ENCODE peak calls at places on chromosomes 5 and 9, in eight cellular contexts. One of them, this sample, is unnamed.
A peak's percentile ranks its signal among the peaks of the same experiment; 100 is the strongest.

GRCh38 chr5:16546712-16547111 is 70.1 kb downstream of the RETREG1 start:
- DNase-seq in upper lobe of right lung: no peak
- DNase-seq in A549: no peak
- DNase-seq in NCI-H2171 treated with DMSO at 0.1 percent for 48 hours: no peak
- DNase-seq in CD8-positive, alpha-beta memory T cell: no peak
- DNase-seq in fibroblast of the aortic adventitia: no peak
- DNase-seq in activated CD8-positive, alpha-beta T cell treated with anti-CD3 and anti-CD28 coated beads for 36 hours: no peak
- DNase-seq in cerebellum: no peak
- DNase-seq in this sample: no peak

GRCh38 chr5:9269024-9269423 is 276.9 kb downstream of the SEMA5A start:
- DNase-seq in NCI-H2171 treated with DMSO at 0.1 percent for 48 hours: peak; percentile 18
- DNase-seq in CD8-positive, alpha-beta memory T cell: no peak
- DNase-seq in fibroblast of the aortic adventitia: no peak
- DNase-seq in A549: no peak
- DNase-seq in cerebellum: no peak
- DNase-seq in activated CD8-positive, alpha-beta T cell treated with anti-CD3 and anti-CD28 coated beads for 36 hours: no peak
- DNase-seq in upper lobe of right lung: no peak
- DNase-seq in this sample: no peak

GRCh38 chr9:129838707-129839259 is 3.5 kb downstream of the USP20 start:
- DNase-seq in activated CD8-positive, alpha-beta T cell treated with anti-CD3 and anti-CD28 coated beads for 36 hours: peak; percentile 72
- DNase-seq in A549: no peak
- DNase-seq in fibroblast of the aortic adventitia: peak; percentile 56
- DNase-seq in CD8-positive, alpha-beta memory T cell: no peak
- DNase-seq in cerebellum: no peak
- DNase-seq in upper lobe of right lung: no peak
- DNase-seq in NCI-H2171 treated with DMSO at 0.1 percent for 48 hours: no peak
- DNase-seq in this sample: no peak

GRCh38 chr5:153749941-153750340 is 259.5 kb downstream of the GRIA1 start:
- DNase-seq in CD8-positive, alpha-beta memory T cell: no peak
- DNase-seq in NCI-H2171 treated with DMSO at 0.1 percent for 48 hours: peak; percentile 2
- DNase-seq in cerebellum: no peak
- DNase-seq in A549: no peak
- DNase-seq in upper lobe of right lung: no peak
- DNase-seq in fibroblast of the aortic adventitia: no peak
- DNase-seq in activated CD8-positive, alpha-beta T cell treated with anti-CD3 and anti-CD28 coated beads for 36 hours: no peak
- DNase-seq in this sample: no peak

GRCh38 chr9:116390306-116391228 is 237.0 kb downstream of the PAPPA start:
- DNase-seq in A549: no peak
- DNase-seq in activated CD8-positive, alpha-beta T cell treated with anti-CD3 and anti-CD28 coated beads for 36 hours: no peak
- DNase-seq in upper lobe of right lung: no peak
- DNase-seq in fibroblast of the aortic adventitia: no peak
- DNase-seq in cerebellum: no peak
- DNase-seq in NCI-H2171 treated with DMSO at 0.1 percent for 48 hours: no peak
- DNase-seq in CD8-positive, alpha-beta memory T cell: no peak
- DNase-seq in this sample: no peak

GRCh38 chr5:78328585-78329173 is 31.7 kb upstream of the SCAMP1 start:
- DNase-seq in A549: no peak
- DNase-seq in NCI-H2171 treated with DMSO at 0.1 percent for 48 hours: no peak
- DNase-seq in fibroblast of the aortic adventitia: peak; percentile 15
- DNase-seq in activated CD8-positive, alpha-beta T cell treated with anti-CD3 and anti-CD28 coated beads for 36 hours: no peak
- DNase-seq in upper lobe of right lung: no peak
- DNase-seq in cerebellum: no peak
- DNase-seq in CD8-positive, alpha-beta memory T cell: no peak
- DNase-seq in this sample: no peak

GRCh38 chr9:105053209-105053652 is 125.3 kb upstream of the ABCA1 start:
- DNase-seq in fibroblast of the aortic adventitia: peak; percentile 90
- DNase-seq in cerebellum: no peak
- DNase-seq in A549: no peak
- DNase-seq in activated CD8-positive, alpha-beta T cell treated with anti-CD3 and anti-CD28 coated beads for 36 hours: peak; percentile 81
- DNase-seq in NCI-H2171 treated with DMSO at 0.1 percent for 48 hours: no peak
- DNase-seq in CD8-positive, alpha-beta memory T cell: no peak
- DNase-seq in upper lobe of right lung: no peak
- DNase-seq in this sample: no peak

GRCh38 chr9:81772144-81772543 is 82.8 kb upstream of the TLE1 start:
- DNase-seq in activated CD8-positive, alpha-beta T cell treated with anti-CD3 and anti-CD28 coated beads for 36 hours: no peak
- DNase-seq in CD8-positive, alpha-beta memory T cell: no peak
- DNase-seq in cerebellum: no peak
- DNase-seq in upper lobe of right lung: no peak
- DNase-seq in fibroblast of the aortic adventitia: peak; percentile 19
- DNase-seq in NCI-H2171 treated with DMSO at 0.1 percent for 48 hours: no peak
- DNase-seq in A549: no peak
- DNase-seq in this sample: peak; percentile 6

GRCh38 chr9:135053133-135053532 is 34.3 kb upstream of the OLFM1 start:
- DNase-seq in NCI-H2171 treated with DMSO at 0.1 percent for 48 hours: no peak
- DNase-seq in fibroblast of the aortic adventitia: no peak
- DNase-seq in upper lobe of right lung: peak; percentile 12
- DNase-seq in activated CD8-positive, alpha-beta T cell treated with anti-CD3 and anti-CD28 coated beads for 36 hours: no peak
- DNase-seq in CD8-positive, alpha-beta memory T cell: no peak
- DNase-seq in A549: no peak
- DNase-seq in cerebellum: no peak
- DNase-seq in this sample: no peak

GRCh38 chr5:132380047-132380446 is 10.5 kb downstream of the SLC22A5 start:
- DNase-seq in activated CD8-positive, alpha-beta T cell treated with anti-CD3 and anti-CD28 coated beads for 36 hours: no peak
- DNase-seq in CD8-positive, alpha-beta memory T cell: no peak
- DNase-seq in NCI-H2171 treated with DMSO at 0.1 percent for 48 hours: no peak
- DNase-seq in upper lobe of right lung: peak; percentile 7
- DNase-seq in cerebellum: no peak
- DNase-seq in fibroblast of the aortic adventitia: no peak
- DNase-seq in A549: no peak
- DNase-seq in this sample: no peak

GRCh38 chr9:89748020-89748670 is 143.3 kb downstream of the GADD45G start:
- DNase-seq in upper lobe of right lung: no peak
- DNase-seq in activated CD8-positive, alpha-beta T cell treated with anti-CD3 and anti-CD28 coated beads for 36 hours: no peak
- DNase-seq in cerebellum: no peak
- DNase-seq in CD8-positive, alpha-beta memory T cell: no peak
- DNase-seq in A549: no peak
- DNase-seq in NCI-H2171 treated with DMSO at 0.1 percent for 48 hours: no peak
- DNase-seq in fibroblast of the aortic adventitia: no peak
- DNase-seq in this sample: no peak

GRCh38 chr5:81838307-81838906 is 87.5 kb upstream of the SSBP2 start:
- DNase-seq in activated CD8-positive, alpha-beta T cell treated with anti-CD3 and anti-CD28 coated beads for 36 hours: peak; percentile 39
- DNase-seq in fibroblast of the aortic adventitia: peak; percentile 62
- DNase-seq in A549: no peak
- DNase-seq in cerebellum: no peak
- DNase-seq in NCI-H2171 treated with DMSO at 0.1 percent for 48 hours: no peak
- DNase-seq in CD8-positive, alpha-beta memory T cell: peak; percentile 37
- DNase-seq in upper lobe of right lung: no peak
- DNase-seq in this sample: peak; percentile 56

GRCh38 chr5:141846031-141846430 is 32.2 kb downstream of the PCDH1 start:
- DNase-seq in NCI-H2171 treated with DMSO at 0.1 percent for 48 hours: peak; percentile 56
- DNase-seq in upper lobe of right lung: no peak
- DNase-seq in activated CD8-positive, alpha-beta T cell treated with anti-CD3 and anti-CD28 coated beads for 36 hours: peak; percentile 53
- DNase-seq in A549: no peak
- DNase-seq in fibroblast of the aortic adventitia: peak; percentile 68
- DNase-seq in CD8-positive, alpha-beta memory T cell: no peak
- DNase-seq in cerebellum: no peak
- DNase-seq in this sample: no peak

GRCh38 chr9:125758986-125759811 is 12.0 kb downstream of the PBX3 start:
- DNase-seq in CD8-positive, alpha-beta memory T cell: no peak
- DNase-seq in cerebellum: no peak
- DNase-seq in NCI-H2171 treated with DMSO at 0.1 percent for 48 hours: peak; percentile 9
- DNase-seq in upper lobe of right lung: no peak
- DNase-seq in A549: no peak
- DNase-seq in activated CD8-positive, alpha-beta T cell treated with anti-CD3 and anti-CD28 coated beads for 36 hours: no peak
- DNase-seq in fibroblast of the aortic adventitia: peak; percentile 23
- DNase-seq in this sample: no peak

GRCh38 chr5:27316283-27316675 is 277.9 kb upstream of the CDH9 start:
- DNase-seq in CD8-positive, alpha-beta memory T cell: no peak
- DNase-seq in NCI-H2171 treated with DMSO at 0.1 percent for 48 hours: no peak
- DNase-seq in cerebellum: no peak
- DNase-seq in A549: no peak
- DNase-seq in activated CD8-positive, alpha-beta T cell treated with anti-CD3 and anti-CD28 coated beads for 36 hours: no peak
- DNase-seq in fibroblast of the aortic adventitia: peak; percentile 83
- DNase-seq in upper lobe of right lung: no peak
- DNase-seq in this sample: peak; percentile 16

GRCh38 chr9:127905788-127906191 is 6.4 kb upstream of the ST6GALNAC6 start:
- DNase-seq in cerebellum: no peak
- DNase-seq in activated CD8-positive, alpha-beta T cell treated with anti-CD3 and anti-CD28 coated beads for 36 hours: peak; percentile 79
- DNase-seq in CD8-positive, alpha-beta memory T cell: peak; percentile 82
- DNase-seq in NCI-H2171 treated with DMSO at 0.1 percent for 48 hours: no peak
- DNase-seq in fibroblast of the aortic adventitia: no peak
- DNase-seq in A549: no peak
- DNase-seq in upper lobe of right lung: peak; percentile 76
- DNase-seq in this sample: no peak

GRCh38 chr5:74916831-74917710 is 50.9 kb upstream of the FAM169A start:
- DNase-seq in NCI-H2171 treated with DMSO at 0.1 percent for 48 hours: no peak
- DNase-seq in CD8-positive, alpha-beta memory T cell: no peak
- DNase-seq in fibroblast of the aortic adventitia: peak; percentile 6
- DNase-seq in A549: peak; percentile 60
- DNase-seq in cerebellum: no peak
- DNase-seq in activated CD8-positive, alpha-beta T cell treated with anti-CD3 and anti-CD28 coated beads for 36 hours: no peak
- DNase-seq in upper lobe of right lung: no peak
- DNase-seq in this sample: no peak

GRCh38 chr9:129620669-129621295 is at the start of gene C9orf50:
- DNase-seq in upper lobe of right lung: no peak
- DNase-seq in A549: no peak
- DNase-seq in cerebellum: no peak
- DNase-seq in activated CD8-positive, alpha-beta T cell treated with anti-CD3 and anti-CD28 coated beads for 36 hours: no peak
- DNase-seq in CD8-positive, alpha-beta memory T cell: no peak
- DNase-seq in fibroblast of the aortic adventitia: no peak
- DNase-seq in NCI-H2171 treated with DMSO at 0.1 percent for 48 hours: peak; percentile 67
- DNase-seq in this sample: no peak

GRCh38 chr5:5217371-5217770 is 77.2 kb downstream of the ADAMTS16 start:
- DNase-seq in activated CD8-positive, alpha-beta T cell treated with anti-CD3 and anti-CD28 coated beads for 36 hours: no peak
- DNase-seq in upper lobe of right lung: no peak
- DNase-seq in CD8-positive, alpha-beta memory T cell: no peak
- DNase-seq in fibroblast of the aortic adventitia: no peak
- DNase-seq in NCI-H2171 treated with DMSO at 0.1 percent for 48 hours: no peak
- DNase-seq in A549: no peak
- DNase-seq in cerebellum: no peak
- DNase-seq in this sample: no peak

GRCh38 chr5:54658014-54658413 is 140.5 kb downstream of the SNX18 start:
- DNase-seq in activated CD8-positive, alpha-beta T cell treated with anti-CD3 and anti-CD28 coated beads for 36 hours: no peak
- DNase-seq in cerebellum: no peak
- DNase-seq in A549: no peak
- DNase-seq in CD8-positive, alpha-beta memory T cell: no peak
- DNase-seq in NCI-H2171 treated with DMSO at 0.1 percent for 48 hours: no peak
- DNase-seq in fibroblast of the aortic adventitia: peak; percentile 83
- DNase-seq in upper lobe of right lung: no peak
- DNase-seq in this sample: no peak

GRCh38 chr9:136599811-136600660 is 54.2 kb upstream of the NOTCH1 start:
- DNase-seq in CD8-positive, alpha-beta memory T cell: peak; percentile 4
- DNase-seq in NCI-H2171 treated with DMSO at 0.1 percent for 48 hours: peak; percentile 21
- DNase-seq in activated CD8-positive, alpha-beta T cell treated with anti-CD3 and anti-CD28 coated beads for 36 hours: no peak
- DNase-seq in fibroblast of the aortic adventitia: no peak
- DNase-seq in cerebellum: no peak
- DNase-seq in upper lobe of right lung: no peak
- DNase-seq in A549: no peak
- DNase-seq in this sample: no peak

GRCh38 chr9:72977670-72978069 is 24.8 kb upstream of the ALDH1A1 start:
- DNase-seq in CD8-positive, alpha-beta memory T cell: no peak
- DNase-seq in upper lobe of right lung: no peak
- DNase-seq in activated CD8-positive, alpha-beta T cell treated with anti-CD3 and anti-CD28 coated beads for 36 hours: no peak
- DNase-seq in fibroblast of the aortic adventitia: no peak
- DNase-seq in cerebellum: no peak
- DNase-seq in NCI-H2171 treated with DMSO at 0.1 percent for 48 hours: no peak
- DNase-seq in A549: no peak
- DNase-seq in this sample: no peak

GRCh38 chr5:148998174-148998797 is 64.6 kb downstream of the SH3TC2 start:
- DNase-seq in A549: peak; percentile 35
- DNase-seq in NCI-H2171 treated with DMSO at 0.1 percent for 48 hours: no peak
- DNase-seq in upper lobe of right lung: no peak
- DNase-seq in CD8-positive, alpha-beta memory T cell: peak; percentile 21
- DNase-seq in fibroblast of the aortic adventitia: peak; percentile 81
- DNase-seq in activated CD8-positive, alpha-beta T cell treated with anti-CD3 and anti-CD28 coated beads for 36 hours: peak; percentile 25
- DNase-seq in cerebellum: peak; percentile 61
- DNase-seq in this sample: peak; percentile 76

GRCh38 chr5:79750611-79751510 is 61.2 kb downstream of the CMYA5 start:
- DNase-seq in A549: no peak
- DNase-seq in upper lobe of right lung: no peak
- DNase-seq in cerebellum: no peak
- DNase-seq in CD8-positive, alpha-beta memory T cell: no peak
- DNase-seq in activated CD8-positive, alpha-beta T cell treated with anti-CD3 and anti-CD28 coated beads for 36 hours: no peak
- DNase-seq in fibroblast of the aortic adventitia: no peak
- DNase-seq in NCI-H2171 treated with DMSO at 0.1 percent for 48 hours: no peak
- DNase-seq in this sample: no peak

GRCh38 chr9:110604101-110604710 is 24.7 kb upstream of the SVEP1 start:
- DNase-seq in upper lobe of right lung: no peak
- DNase-seq in NCI-H2171 treated with DMSO at 0.1 percent for 48 hours: peak; percentile 17
- DNase-seq in fibroblast of the aortic adventitia: no peak
- DNase-seq in cerebellum: no peak
- DNase-seq in activated CD8-positive, alpha-beta T cell treated with anti-CD3 and anti-CD28 coated beads for 36 hours: no peak
- DNase-seq in A549: no peak
- DNase-seq in CD8-positive, alpha-beta memory T cell: no peak
- DNase-seq in this sample: no peak

GRCh38 chr5:94691947-94692346 is 73.5 kb downstream of the SLF1 start:
- DNase-seq in NCI-H2171 treated with DMSO at 0.1 percent for 48 hours: no peak
- DNase-seq in activated CD8-positive, alpha-beta T cell treated with anti-CD3 and anti-CD28 coated beads for 36 hours: no peak
- DNase-seq in upper lobe of right lung: no peak
- DNase-seq in cerebellum: peak; percentile 62
- DNase-seq in CD8-positive, alpha-beta memory T cell: no peak
- DNase-seq in A549: no peak
- DNase-seq in fibroblast of the aortic adventitia: peak; percentile 65
- DNase-seq in this sample: no peak

GRCh38 chr9:37229882-37230482 is 109.6 kb downstream of the ZCCHC7 start:
- DNase-seq in upper lobe of right lung: no peak
- DNase-seq in activated CD8-positive, alpha-beta T cell treated with anti-CD3 and anti-CD28 coated beads for 36 hours: no peak
- DNase-seq in A549: peak; percentile 18
- DNase-seq in fibroblast of the aortic adventitia: no peak
- DNase-seq in cerebellum: no peak
- DNase-seq in CD8-positive, alpha-beta memory T cell: no peak
- DNase-seq in NCI-H2171 treated with DMSO at 0.1 percent for 48 hours: no peak
- DNase-seq in this sample: peak; percentile 33

GRCh38 chr9:128905964-128906363 is 14.8 kb upstream of the PHYHD1 start:
- DNase-seq in CD8-positive, alpha-beta memory T cell: no peak
- DNase-seq in fibroblast of the aortic adventitia: no peak
- DNase-seq in A549: no peak
- DNase-seq in NCI-H2171 treated with DMSO at 0.1 percent for 48 hours: no peak
- DNase-seq in activated CD8-positive, alpha-beta T cell treated with anti-CD3 and anti-CD28 coated beads for 36 hours: no peak
- DNase-seq in upper lobe of right lung: no peak
- DNase-seq in cerebellum: no peak
- DNase-seq in this sample: no peak

GRCh38 chr9:74277532-74277931 is 219.6 kb upstream of the RORB start:
- DNase-seq in CD8-positive, alpha-beta memory T cell: peak; percentile 1
- DNase-seq in cerebellum: no peak
- DNase-seq in NCI-H2171 treated with DMSO at 0.1 percent for 48 hours: no peak
- DNase-seq in A549: no peak
- DNase-seq in upper lobe of right lung: no peak
- DNase-seq in fibroblast of the aortic adventitia: no peak
- DNase-seq in activated CD8-positive, alpha-beta T cell treated with anti-CD3 and anti-CD28 coated beads for 36 hours: peak; percentile 79
- DNase-seq in this sample: no peak

GRCh38 chr5:9601055-9601739 is 29.0 kb downstream of the TAS2R1 start:
- DNase-seq in upper lobe of right lung: no peak
- DNase-seq in CD8-positive, alpha-beta memory T cell: no peak
- DNase-seq in activated CD8-positive, alpha-beta T cell treated with anti-CD3 and anti-CD28 coated beads for 36 hours: no peak
- DNase-seq in A549: no peak
- DNase-seq in fibroblast of the aortic adventitia: peak; percentile 2
- DNase-seq in NCI-H2171 treated with DMSO at 0.1 percent for 48 hours: no peak
- DNase-seq in cerebellum: no peak
- DNase-seq in this sample: no peak

GRCh38 chr5:58149345-58149744 is 310.5 kb downstream of the PLK2 start:
- DNase-seq in NCI-H2171 treated with DMSO at 0.1 percent for 48 hours: no peak
- DNase-seq in CD8-positive, alpha-beta memory T cell: no peak
- DNase-seq in activated CD8-positive, alpha-beta T cell treated with anti-CD3 and anti-CD28 coated beads for 36 hours: no peak
- DNase-seq in fibroblast of the aortic adventitia: peak; percentile 56
- DNase-seq in A549: no peak
- DNase-seq in cerebellum: no peak
- DNase-seq in upper lobe of right lung: no peak
- DNase-seq in this sample: no peak

GRCh38 chr9:28158451-28158850 is 585.2 kb upstream of the C9orf72 start:
- DNase-seq in NCI-H2171 treated with DMSO at 0.1 percent for 48 hours: peak; percentile 14
- DNase-seq in upper lobe of right lung: no peak
- DNase-seq in activated CD8-positive, alpha-beta T cell treated with anti-CD3 and anti-CD28 coated beads for 36 hours: no peak
- DNase-seq in A549: no peak
- DNase-seq in fibroblast of the aortic adventitia: no peak
- DNase-seq in CD8-positive, alpha-beta memory T cell: no peak
- DNase-seq in cerebellum: no peak
- DNase-seq in this sample: no peak

GRCh38 chr5:9104576-9105339 is 441.1 kb downstream of the SEMA5A start:
- DNase-seq in fibroblast of the aortic adventitia: no peak
- DNase-seq in NCI-H2171 treated with DMSO at 0.1 percent for 48 hours: no peak
- DNase-seq in A549: no peak
- DNase-seq in activated CD8-positive, alpha-beta T cell treated with anti-CD3 and anti-CD28 coated beads for 36 hours: no peak
- DNase-seq in CD8-positive, alpha-beta memory T cell: no peak
- DNase-seq in upper lobe of right lung: no peak
- DNase-seq in cerebellum: no peak
- DNase-seq in this sample: no peak

GRCh38 chr5:72246239-72246580 is 73.8 kb downstream of the MRPS27 start:
- DNase-seq in fibroblast of the aortic adventitia: peak; percentile 56
- DNase-seq in NCI-H2171 treated with DMSO at 0.1 percent for 48 hours: no peak
- DNase-seq in upper lobe of right lung: no peak
- DNase-seq in cerebellum: no peak
- DNase-seq in activated CD8-positive, alpha-beta T cell treated with anti-CD3 and anti-CD28 coated beads for 36 hours: no peak
- DNase-seq in A549: peak; percentile 17
- DNase-seq in CD8-positive, alpha-beta memory T cell: no peak
- DNase-seq in this sample: no peak